ENCODE peak calls at places on chromosome 2, in seven cellular contexts. J is GM23338, S is RWPE2, N is WTC11, Z is lower leg skin, M is AG09309, E is HFFc6. A is an unnamed sample.

GRCh38 chr2:99928472-99929053 is 213.8 kb downstream of the AFF3 start:
- DNase-seq in J (no peak), M (no peak), N (no peak), Z (no peak), S (no peak), E (no peak), A (no peak)

GRCh38 chr2:175877845-175878563 is 124.1 kb downstream of the LNPK start:
- DNase-seq in N (no peak), M (no peak), J (no peak), Z (no peak), E (no peak), S (no peak), A (no peak)

GRCh38 chr2:177799531-177799930 is 273.0 kb downstream of the PDE11A start:
- DNase-seq in M (no peak), N (peak; percentile 22), J (peak; percentile 80), Z (no peak), S (no peak), E (peak; percentile 35), A (no peak)

GRCh38 chr2:9112079-9112721 is 94.4 kb upstream of the ASAP2 start:
- DNase-seq in N (no peak), S (peak; percentile 95), J (no peak), Z (no peak), E (peak; percentile 89), M (peak; percentile 67), A (no peak)

GRCh38 chr2:239227661-239228371 is 173.0 kb downstream of the HDAC4 start:
- DNase-seq in N (no peak), J (no peak), Z (no peak), M (no peak), S (no peak), E (no peak), A (no peak)

GRCh38 chr2:42928692-42929576 is 136.6 kb upstream of the HAAO start:
- DNase-seq in M (no peak), J (peak; percentile 86), N (peak; percentile 73), E (no peak), Z (no peak), S (no peak), A (no peak)

GRCh38 chr2:23380562-23381065 is 4.4 kb upstream of the KLHL29 start:
- DNase-seq in M (no peak), J (no peak), E (no peak), Z (no peak), N (no peak), S (no peak), A (peak; percentile 66)

GRCh38 chr2:156110890-156111289 is 221.6 kb downstream of the NR4A2 start:
- DNase-seq in J (peak; percentile 70), E (no peak), S (no peak), N (peak; percentile 68), Z (no peak), M (no peak), A (peak; percentile 31)

GRCh38 chr2:14700753-14701152 is 68.2 kb downstream of the LRATD1 start:
- DNase-seq in M (no peak), S (no peak), Z (no peak), E (no peak), J (peak; percentile 2), N (no peak), A (no peak)

GRCh38 chr2:241844066-241844728 is 14.5 kb downstream of the PDCD1 start:
- DNase-seq in M (no peak), S (peak; percentile 45), N (peak; percentile 65), Z (peak; percentile 57), E (peak; percentile 31), J (peak; percentile 73), A (peak; percentile 86)

GRCh38 chr2:143081616-143082015 is 47.6 kb upstream of the ARHGAP15 start:
- DNase-seq in E (no peak), S (no peak), J (no peak), M (no peak), N (no peak), Z (no peak), A (no peak)

GRCh38 chr2:240820014-240820606 is at the start of gene KIF1A:
- DNase-seq in E (no peak), J (peak; percentile 88), Z (no peak), N (peak; percentile 80), M (no peak), S (no peak), A (no peak)

GRCh38 chr2:122255924-122256323 is 500.5 kb downstream of the TSN start:
- DNase-seq in N (no peak), E (no peak), Z (no peak), M (no peak), J (no peak), S (no peak), A (no peak)

GRCh38 chr2:180195847-180196246 is 188.8 kb upstream of the CWC22 start:
- DNase-seq in M (no peak), N (no peak), E (no peak), S (no peak), J (no peak), Z (no peak), A (no peak)

GRCh38 chr2:115160523-115161521 is 718.4 kb downstream of the DPP10 start:
- DNase-seq in S (no peak), M (no peak), N (peak; percentile 36), Z (no peak), J (peak; percentile 80), E (no peak), A (no peak)

GRCh38 chr2:23711979-23712755 is 214.8 kb downstream of the ATAD2B start:
- DNase-seq in N (peak; percentile 54), Z (no peak), M (no peak), J (peak; percentile 71), S (no peak), E (no peak), A (no peak)

GRCh38 chr2:98505311-98505808 is 60.7 kb downstream of the INPP4A start:
- DNase-seq in S (no peak), J (no peak), N (no peak), M (no peak), E (no peak), Z (no peak), A (no peak)

GRCh38 chr2:171411791-171412483 is 21.9 kb downstream of the METTL8 start:
- DNase-seq in Z (no peak), N (no peak), J (no peak), E (no peak), M (no peak), S (no peak), A (no peak)

GRCh38 chr2:239275037-239275685 is 125.7 kb downstream of the HDAC4 start:
- DNase-seq in M (peak; percentile 97), N (no peak), J (no peak), Z (peak; percentile 92), E (peak; percentile 98), S (peak; percentile 88), A (peak; percentile 78)

GRCh38 chr2:234840336-234840735 is 111.5 kb upstream of the SH3BP4 start:
- DNase-seq in J (peak; percentile 68), N (peak; percentile 20), M (peak; percentile 76), S (no peak), E (peak; percentile 83), Z (no peak), A (no peak)

GRCh38 chr2:217451634-217452033 is 551.2 kb downstream of the TNS1 start:
- DNase-seq in J (no peak), S (no peak), E (no peak), N (no peak), Z (no peak), M (no peak), A (no peak)

GRCh38 chr2:190713476-190713875 is 64.6 kb downstream of the NAB1 start:
- DNase-seq in E (no peak), S (no peak), Z (no peak), M (peak; percentile 18), N (no peak), J (no peak), A (no peak)

GRCh38 chr2:239961662-239962220 is 63.4 kb downstream of the NDUFA10 start:
- DNase-seq in E (no peak), S (peak; percentile 34), M (no peak), Z (no peak), N (no peak), J (no peak), A (no peak)

GRCh38 chr2:88451647-88452150 is 794 bp downstream of the FOXI3 start:
- DNase-seq in Z (no peak), N (peak; percentile 47), M (no peak), E (no peak), J (peak; percentile 60), S (no peak), A (no peak)

GRCh38 chr2:195532628-195533271 is 124.3 kb upstream of the SLC39A10 start:
- DNase-seq in M (no peak), Z (no peak), E (peak; percentile 10), S (no peak), N (no peak), J (no peak), A (no peak)

GRCh38 chr2:144078802-144079386 is 441.0 kb downstream of the ZEB2 start:
- DNase-seq in J (no peak), Z (no peak), E (no peak), M (no peak), N (no peak), S (no peak), A (no peak)

GRCh38 chr2:20469595-20469994 is 22.7 kb downstream of the RHOB start:
- DNase-seq in J (no peak), Z (peak; percentile 11), S (no peak), M (no peak), N (no peak), E (no peak), A (no peak)

GRCh38 chr2:140891614-140892212 is 1239.1 kb downstream of the LRP1B start:
- DNase-seq in J (peak; percentile 44), S (no peak), Z (no peak), E (no peak), M (no peak), N (no peak), A (no peak)
- TF ChIP-seq CTCF in J (peak; percentile 41), S (no peak), Z (no peak), E (no peak), M (no peak), N (peak; percentile 18), A (no peak)

GRCh38 chr2:10305715-10306114 is 3.0 kb downstream of the HPCAL1 start:
- DNase-seq in Z (no peak), E (no peak), N (peak; percentile 55), J (peak; percentile 63), S (no peak), M (no peak), A (no peak)
- TF ChIP-seq CTCF in Z (no peak), E (peak; percentile 36), N (no peak), J (peak; percentile 28), S (peak; percentile 8), M (no peak), A (no peak)

GRCh38 chr2:65116645-65117044 is 13.3 kb downstream of the RAB1A start:
- DNase-seq in J (no peak), N (no peak), Z (no peak), E (no peak), S (no peak), M (no peak), A (no peak)
- TF ChIP-seq CTCF in J (no peak), N (no peak), Z (no peak), E (no peak), S (no peak), M (no peak), A (no peak)

DNA sequence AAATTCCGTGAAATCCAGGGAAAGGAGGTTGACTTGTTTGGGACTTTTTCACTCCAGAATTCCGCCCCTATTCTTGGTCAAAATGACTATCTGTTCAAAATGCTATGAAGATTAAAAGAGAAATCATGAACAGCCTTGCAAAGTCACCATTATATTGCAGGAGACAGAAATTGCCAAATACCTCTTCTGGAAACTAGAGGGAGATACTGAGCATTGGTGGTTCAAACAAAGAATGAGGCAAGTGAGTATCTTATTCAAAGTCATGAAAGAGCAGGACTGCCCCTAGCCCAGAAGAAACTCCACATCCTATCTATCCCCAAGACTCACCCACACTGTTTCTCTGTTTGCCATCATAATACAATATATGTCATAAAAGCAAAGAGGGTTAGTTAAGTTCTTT is 862.3 kb upstream of the POU3F3 start:
- DNase-seq in M (no peak), Z (no peak), J (peak; percentile 62), E (no peak), S (no peak), N (no peak), A (no peak)
- TF ChIP-seq CTCF in M (no peak), Z (no peak), J (peak; percentile 66), E (no peak), S (peak; percentile 40), N (peak; percentile 38), A (no peak)

GRCh38 chr2:106961328-106961727 is 75.4 kb upstream of the ST6GAL2 start:
- DNase-seq in M (no peak), J (no peak), Z (no peak), S (no peak), E (no peak), N (no peak), A (no peak)
- TF ChIP-seq CTCF in M (no peak), J (no peak), Z (no peak), S (no peak), E (no peak), N (no peak), A (no peak)

A was measured in GM10248.